ENCODE peak calls at places on chromosomes 11 and 22, in five cellular contexts. One of them, this sample, is unnamed.

GRCh38 chr11:2564008-2564530 is 119.3 kb downstream of the KCNQ1 start:
- DNase-seq in heart left ventricle: no peak
- DNase-seq in thyroid gland: no peak
- DNase-seq in CD4-positive, alpha-beta memory T cell: no peak
- DNase-seq in Ammon's horn: no peak
- DNase-seq in this sample: no peak

GRCh38 chr22:24133187-24133965 is 47.9 kb upstream of the SUSD2 start:
- DNase-seq in thyroid gland: no peak
- DNase-seq in heart left ventricle: peak
- DNase-seq in CD4-positive, alpha-beta memory T cell: no peak
- DNase-seq in Ammon's horn: no peak
- DNase-seq in this sample: no peak

GRCh38 chr22:24510694-24511625 is 15.8 kb downstream of the UPB1 start:
- DNase-seq in CD4-positive, alpha-beta memory T cell: no peak
- DNase-seq in thyroid gland: peak
- DNase-seq in Ammon's horn: no peak
- DNase-seq in heart left ventricle: no peak
- DNase-seq in this sample: peak

GRCh38 chr11:98772799-98773198 is 247.9 kb upstream of the CNTN5 start:
- DNase-seq in thyroid gland: no peak
- DNase-seq in CD4-positive, alpha-beta memory T cell: no peak
- DNase-seq in Ammon's horn: no peak
- DNase-seq in heart left ventricle: no peak
- DNase-seq in this sample: no peak

GRCh38 chr11:108890482-108891092 is 225.7 kb downstream of the DDX10 start:
- DNase-seq in CD4-positive, alpha-beta memory T cell: no peak
- DNase-seq in Ammon's horn: no peak
- DNase-seq in heart left ventricle: no peak
- DNase-seq in thyroid gland: no peak
- DNase-seq in this sample: no peak

GRCh38 chr11:18987454-18988231 is 48.4 kb upstream of the MRGPRX1 start:
- DNase-seq in heart left ventricle: no peak
- DNase-seq in thyroid gland: no peak
- DNase-seq in Ammon's horn: no peak
- DNase-seq in CD4-positive, alpha-beta memory T cell: no peak
- DNase-seq in this sample: no peak

GRCh38 chr11:47329431-47329993 is 23.0 kb downstream of the MYBPC3 start:
- DNase-seq in CD4-positive, alpha-beta memory T cell: no peak
- DNase-seq in Ammon's horn: no peak
- DNase-seq in thyroid gland: no peak
- DNase-seq in heart left ventricle: no peak
- DNase-seq in this sample: no peak

GRCh38 chr11:96155627-96156378 is 187.2 kb downstream of the MAML2 start:
- DNase-seq in thyroid gland: peak
- DNase-seq in CD4-positive, alpha-beta memory T cell: no peak
- DNase-seq in heart left ventricle: peak
- DNase-seq in Ammon's horn: peak
- DNase-seq in this sample: peak

GRCh38 chr22:22463855-22464540 is 44.5 kb downstream of the ZNF280B start:
- DNase-seq in heart left ventricle: no peak
- DNase-seq in thyroid gland: peak
- DNase-seq in CD4-positive, alpha-beta memory T cell: peak
- DNase-seq in Ammon's horn: peak
- DNase-seq in this sample: peak

GRCh38 chr11:3121416-3121815 is 43.7 kb downstream of the OSBPL5 start:
- DNase-seq in heart left ventricle: no peak
- DNase-seq in Ammon's horn: no peak
- DNase-seq in CD4-positive, alpha-beta memory T cell: no peak
- DNase-seq in thyroid gland: no peak
- DNase-seq in this sample: no peak

GRCh38 chr22:33853200-33854097 is 66.8 kb downstream of the LARGE1 start:
- DNase-seq in CD4-positive, alpha-beta memory T cell: no peak
- DNase-seq in heart left ventricle: peak
- DNase-seq in Ammon's horn: peak
- DNase-seq in thyroid gland: peak
- DNase-seq in this sample: peak

GRCh38 chr11:19419021-19419750 is 178.4 kb upstream of the E2F8 start:
- DNase-seq in heart left ventricle: no peak
- DNase-seq in Ammon's horn: no peak
- DNase-seq in thyroid gland: peak
- DNase-seq in CD4-positive, alpha-beta memory T cell: no peak
- DNase-seq in this sample: no peak

GRCh38 chr11:15493066-15493465 is 378.3 kb downstream of the INSC start:
- DNase-seq in heart left ventricle: no peak
- DNase-seq in Ammon's horn: no peak
- DNase-seq in CD4-positive, alpha-beta memory T cell: no peak
- DNase-seq in thyroid gland: no peak
- DNase-seq in this sample: no peak

GRCh38 chr11:103294516-103294915 is 185.3 kb downstream of the DYNC2H1 start:
- DNase-seq in Ammon's horn: no peak
- DNase-seq in thyroid gland: no peak
- DNase-seq in CD4-positive, alpha-beta memory T cell: no peak
- DNase-seq in heart left ventricle: no peak
- DNase-seq in this sample: no peak

GRCh38 chr22:43273902-43274484 is 69.2 kb downstream of the SCUBE1 start:
- DNase-seq in heart left ventricle: no peak
- DNase-seq in Ammon's horn: peak
- DNase-seq in CD4-positive, alpha-beta memory T cell: peak
- DNase-seq in thyroid gland: peak
- DNase-seq in this sample: peak

GRCh38 chr22:33823552-33823951 is 96.7 kb downstream of the LARGE1 start:
- DNase-seq in CD4-positive, alpha-beta memory T cell: no peak
- DNase-seq in Ammon's horn: no peak
- DNase-seq in heart left ventricle: peak
- DNase-seq in thyroid gland: no peak
- DNase-seq in this sample: no peak

GRCh38 chr11:112507281-112507680 is 246.6 kb upstream of the PLET1 start:
- DNase-seq in CD4-positive, alpha-beta memory T cell: no peak
- DNase-seq in heart left ventricle: no peak
- DNase-seq in thyroid gland: no peak
- DNase-seq in Ammon's horn: no peak
- DNase-seq in this sample: no peak

GRCh38 chr11:118790357-118791014 is 478 bp downstream of the DDX6 start:
- DNase-seq in Ammon's horn: peak
- DNase-seq in thyroid gland: peak
- DNase-seq in heart left ventricle: peak
- DNase-seq in CD4-positive, alpha-beta memory T cell: peak
- DNase-seq in this sample: peak

GRCh38 chr11:120771551-120772060 is 252.3 kb upstream of the TBCEL start:
- DNase-seq in Ammon's horn: no peak
- DNase-seq in heart left ventricle: no peak
- DNase-seq in CD4-positive, alpha-beta memory T cell: no peak
- DNase-seq in thyroid gland: no peak
- DNase-seq in this sample: no peak

GRCh38 chr11:72930011-72930410 is 115.8 kb downstream of the ATG16L2 start:
- DNase-seq in Ammon's horn: no peak
- DNase-seq in heart left ventricle: no peak
- DNase-seq in CD4-positive, alpha-beta memory T cell: no peak
- DNase-seq in thyroid gland: no peak
- DNase-seq in this sample: no peak

GRCh38 chr11:70233511-70233919 is 30.4 kb downstream of the FADD start:
- DNase-seq in heart left ventricle: no peak
- DNase-seq in CD4-positive, alpha-beta memory T cell: no peak
- DNase-seq in thyroid gland: no peak
- DNase-seq in Ammon's horn: no peak
- DNase-seq in this sample: no peak

GRCh38 chr11:4467811-4468606 is 14.4 kb upstream of the OR52K1 start:
- DNase-seq in thyroid gland: no peak
- DNase-seq in heart left ventricle: no peak
- DNase-seq in CD4-positive, alpha-beta memory T cell: no peak
- DNase-seq in Ammon's horn: no peak
- DNase-seq in this sample: no peak

GRCh38 chr11:91776660-91777059 is 448.0 kb upstream of the FAT3 start:
- DNase-seq in Ammon's horn: peak
- DNase-seq in thyroid gland: peak
- DNase-seq in heart left ventricle: peak
- DNase-seq in CD4-positive, alpha-beta memory T cell: no peak
- DNase-seq in this sample: peak

GRCh38 chr11:44288133-44288526 is 21.8 kb downstream of the ALX4 start:
- DNase-seq in heart left ventricle: no peak
- DNase-seq in CD4-positive, alpha-beta memory T cell: no peak
- DNase-seq in thyroid gland: no peak
- DNase-seq in Ammon's horn: no peak
- DNase-seq in this sample: no peak

GRCh38 chr11:9003573-9004309 is at the start of gene NRIP3:
- DNase-seq in thyroid gland: peak
- DNase-seq in Ammon's horn: peak
- DNase-seq in heart left ventricle: peak
- DNase-seq in CD4-positive, alpha-beta memory T cell: peak
- DNase-seq in this sample: peak

GRCh38 chr11:8841899-8842298 is 69.1 kb upstream of the AKIP1 start:
- DNase-seq in CD4-positive, alpha-beta memory T cell: no peak
- DNase-seq in thyroid gland: no peak
- DNase-seq in Ammon's horn: no peak
- DNase-seq in heart left ventricle: no peak
- DNase-seq in this sample: no peak

GRCh38 chr22:23828800-23829680 is 9.8 kb downstream of the DERL3 start:
- DNase-seq in thyroid gland: peak
- DNase-seq in Ammon's horn: no peak
- DNase-seq in heart left ventricle: peak
- DNase-seq in CD4-positive, alpha-beta memory T cell: no peak
- DNase-seq in this sample: no peak

GRCh38 chr11:27524155-27524554 is 17.6 kb upstream of the LIN7C start:
- DNase-seq in heart left ventricle: no peak
- DNase-seq in thyroid gland: no peak
- DNase-seq in Ammon's horn: no peak
- DNase-seq in CD4-positive, alpha-beta memory T cell: no peak
- DNase-seq in this sample: no peak

GRCh38 chr11:119794756-119795155 is 65.8 kb upstream of the NECTIN1 start:
- DNase-seq in CD4-positive, alpha-beta memory T cell: no peak
- DNase-seq in Ammon's horn: no peak
- DNase-seq in thyroid gland: no peak
- DNase-seq in heart left ventricle: peak
- DNase-seq in this sample: no peak

GRCh38 chr11:44711772-44712608 is 14.8 kb upstream of the TSPAN18 start:
- DNase-seq in thyroid gland: no peak
- DNase-seq in Ammon's horn: no peak
- DNase-seq in CD4-positive, alpha-beta memory T cell: no peak
- DNase-seq in heart left ventricle: no peak
- DNase-seq in this sample: no peak

GRCh38 chr11:57321996-57322880 is 2.5 kb downstream of the TNKS1BP1 start:
- DNase-seq in CD4-positive, alpha-beta memory T cell: no peak
- DNase-seq in thyroid gland: peak
- DNase-seq in Ammon's horn: peak
- DNase-seq in heart left ventricle: peak
- DNase-seq in this sample: peak

GRCh38 chr11:6812391-6813005 is 13.0 kb upstream of the OR6A2 start:
- DNase-seq in thyroid gland: no peak
- DNase-seq in heart left ventricle: no peak
- DNase-seq in CD4-positive, alpha-beta memory T cell: peak
- DNase-seq in Ammon's horn: peak
- DNase-seq in this sample: peak

GRCh38 chr22:40976866-40977700 is 25.9 kb downstream of the RBX1 start:
- DNase-seq in thyroid gland: no peak
- DNase-seq in CD4-positive, alpha-beta memory T cell: no peak
- DNase-seq in Ammon's horn: no peak
- DNase-seq in heart left ventricle: no peak
- DNase-seq in this sample: no peak

GRCh38 chr11:24705474-24705873 is 208.6 kb downstream of the LUZP2 start:
- DNase-seq in thyroid gland: no peak
- DNase-seq in Ammon's horn: no peak
- DNase-seq in CD4-positive, alpha-beta memory T cell: no peak
- DNase-seq in heart left ventricle: no peak
- DNase-seq in this sample: no peak

GRCh38 chr22:36922752-36923457 is 9.5 kb downstream of the CSF2RB start:
- DNase-seq in thyroid gland: no peak
- DNase-seq in CD4-positive, alpha-beta memory T cell: no peak
- DNase-seq in Ammon's horn: no peak
- DNase-seq in heart left ventricle: no peak
- DNase-seq in this sample: no peak

This sample was measured in pons.